ENCODE peak calls at places on chromosomes 2 and 18, in four cellular contexts. H, O, I and S are unnamed samples.

GRCh38 chr2:240248981-240249422 is 108.5 kb upstream of the OTOS start:
- DNase-seq in H (no peak), O (no peak), I (no peak), S (no peak)

GRCh38 chr18:56086786-56087185 is 498.8 kb upstream of the TCF4 start:
- DNase-seq in H (no peak), O (no peak), I (no peak), S (no peak)

GRCh38 chr2:168596881-168597280 is 140.8 kb downstream of the CERS6 start:
- DNase-seq in H (peak; percentile 16), O (no peak), I (no peak), S (no peak)

GRCh38 chr2:151878655-151879563 is 50.7 kb upstream of the ARL5A start:
- DNase-seq in H (peak; percentile 45), O (no peak), I (no peak), S (no peak)

GRCh38 chr2:237833546-237833945 is 25.9 kb upstream of the RAMP1 start:
- DNase-seq in H (peak; percentile 34), O (no peak), I (no peak), S (no peak)

GRCh38 chr2:156229724-156230362 is 102.7 kb downstream of the NR4A2 start:
- DNase-seq in H (no peak), O (no peak), I (no peak), S (no peak)

GRCh38 chr2:224190871-224191270 is 151.8 kb upstream of the SERPINE2 start:
- DNase-seq in H (peak; percentile 49), O (no peak), I (no peak), S (no peak)

GRCh38 chr2:135473567-135473966 is 57.5 kb downstream of the ZRANB3 start:
- DNase-seq in H (peak; percentile 34), O (no peak), I (no peak), S (no peak)

GRCh38 chr2:134206573-134206972 is 47.3 kb upstream of the MGAT5 start:
- DNase-seq in H (peak; percentile 78), O (peak; percentile 33), I (no peak), S (peak; percentile 83)

GRCh38 chr2:151078889-151079288 is 182.8 kb downstream of the RBM43 start:
- DNase-seq in H (no peak), O (no peak), I (no peak), S (no peak)

GRCh38 chr2:230795856-230796255 is 68.9 kb upstream of the ITM2C start:
- DNase-seq in H (peak; percentile 54), O (no peak), I (no peak), S (peak; percentile 71)

GRCh38 chr2:88549616-88550292 is 77.5 kb downstream of the EIF2AK3 start:
- DNase-seq in H (peak; percentile 21), O (no peak), I (no peak), S (no peak)

GRCh38 chr2:11750917-11751316 is 4.5 kb downstream of the LPIN1 start:
- DNase-seq in H (no peak), O (no peak), I (peak; percentile 55), S (no peak)

GRCh38 chr2:88753833-88754584 is 62.5 kb downstream of the RPIA start:
- DNase-seq in H (no peak), O (no peak), I (no peak), S (no peak)

GRCh38 chr2:240420206-240420899 is 15.1 kb upstream of the GPC1 start:
- DNase-seq in H (no peak), O (no peak), I (no peak), S (peak; percentile 40)

GRCh38 chr2:205424326-205424725 is 258.0 kb upstream of the NRP2 start:
- DNase-seq in H (no peak), O (no peak), I (no peak), S (no peak)

GRCh38 chr2:220143336-220143735 is 515.9 kb downstream of the SLC4A3 start:
- DNase-seq in H (peak; percentile 88), O (no peak), I (no peak), S (no peak)

GRCh38 chr2:71884303-71885042 is 263.2 kb downstream of the CYP26B1 start:
- DNase-seq in H (peak; percentile 61), O (no peak), I (no peak), S (no peak)

GRCh38 chr2:172640389-172640788 is 84.5 kb downstream of the PDK1 start:
- DNase-seq in H (peak; percentile 36), O (no peak), I (no peak), S (no peak)

DNA sequence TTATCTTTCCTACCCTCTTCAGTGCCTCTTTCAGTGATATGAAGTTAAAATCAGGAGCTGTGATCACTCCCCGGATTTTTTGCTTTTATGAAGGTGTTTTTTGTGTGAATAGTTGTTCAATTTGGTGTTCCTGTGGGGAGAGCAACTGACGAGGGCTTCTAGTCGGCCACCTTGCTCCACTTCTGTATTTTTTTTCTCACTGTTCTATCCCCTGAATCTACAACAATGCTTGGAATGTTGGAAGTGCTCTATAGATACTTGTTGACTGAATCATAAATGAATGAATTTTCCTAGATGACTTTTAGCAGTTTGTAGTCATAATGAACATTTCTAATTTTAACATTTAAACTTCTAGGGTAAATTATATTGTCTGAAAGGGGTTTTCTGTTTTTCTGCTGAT is 247.3 kb downstream of the ZNF385B start:
- DNase-seq in H (peak; percentile 58), O (no peak), I (no peak), S (no peak)
- H3K36me3 ChIP-seq in H (no peaks in the 10 kb centered on the region), O (no peaks in the 10 kb centered on the region), I (no peaks in the 10 kb centered on the region), S (no peaks in the 10 kb centered on the region)

DNA sequence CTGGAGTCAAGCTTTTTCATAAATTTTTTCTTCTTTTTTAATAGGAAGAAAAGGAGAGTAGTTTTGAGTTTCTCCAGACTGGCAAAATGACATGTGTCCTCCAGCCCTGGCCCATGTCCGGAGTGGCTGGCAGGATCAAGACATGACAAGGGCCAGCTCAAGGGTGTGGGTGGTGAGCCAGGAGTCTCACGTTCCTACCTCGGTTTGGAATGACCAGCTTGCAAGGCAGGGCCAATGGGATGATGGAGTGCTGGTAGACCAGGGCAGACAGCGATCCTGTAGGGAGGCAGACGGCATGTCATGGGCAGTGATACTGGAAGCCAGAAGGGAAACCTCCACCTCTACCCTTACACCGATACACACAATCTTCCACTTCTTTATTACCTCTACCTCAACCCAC is 190.6 kb downstream of the TNS1 start:
- DNase-seq in H (no peak), O (no peak), I (no peak), S (no peak)
- H3K36me3 ChIP-seq in H (peaks cover 80% of the 10 kb centered on the region), O (peaks cover 96% of the 10 kb centered on the region), I (peaks cover 13% of the 10 kb centered on the region), S (peaks cover 99% of the 10 kb centered on the region)

DNA sequence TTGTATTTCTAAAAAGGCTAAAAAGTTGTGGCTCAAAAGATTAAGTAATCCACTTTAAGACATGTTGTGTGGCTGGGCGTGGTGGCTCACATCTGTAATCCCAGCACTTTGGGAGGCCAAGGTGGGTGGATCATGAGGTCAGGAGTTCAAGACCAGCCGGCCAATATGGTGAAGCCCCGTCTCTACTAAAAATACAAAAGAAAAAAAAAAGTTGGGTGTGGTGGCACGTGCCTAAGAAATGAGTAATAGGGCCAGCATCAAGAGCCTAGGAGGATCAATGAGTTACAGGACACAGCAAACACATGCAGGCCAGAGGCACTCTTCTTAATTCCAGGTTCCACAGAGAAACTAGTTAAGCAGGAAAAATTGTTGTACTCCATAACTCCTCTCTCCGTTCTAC is 61.7 kb downstream of the PUM2 start:
- DNase-seq in H (peak; percentile 80), O (no peak), I (no peak), S (no peak)
- H3K36me3 ChIP-seq in H (peaks cover 31% of the 10 kb centered on the region), O (no peaks in the 10 kb centered on the region), I (peaks cover 43% of the 10 kb centered on the region), S (peaks cover 38% of the 10 kb centered on the region)

DNA sequence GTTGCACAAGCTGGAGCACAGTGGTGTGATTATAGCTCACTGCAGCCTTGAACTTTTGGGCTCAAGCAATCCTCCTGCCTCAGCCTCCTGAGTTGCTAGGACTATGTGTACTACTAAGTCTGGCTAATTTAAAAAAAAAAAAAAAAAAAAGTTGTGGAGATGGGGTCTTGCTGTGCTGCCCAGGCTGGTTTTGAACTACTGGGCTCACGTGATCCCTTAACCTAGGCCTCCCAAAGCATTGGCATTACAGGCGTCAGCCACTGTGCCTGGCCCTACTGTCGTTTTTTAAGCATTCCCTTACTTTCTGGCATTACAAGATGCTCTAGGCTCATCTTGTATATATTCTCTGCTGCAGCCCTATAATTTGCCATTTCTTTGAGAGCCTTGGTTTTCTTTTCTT is 88.3 kb downstream of the RAPH1 start:
- DNase-seq in H (no peak), O (no peak), I (no peak), S (no peak)
- H3K36me3 ChIP-seq in H (peaks cover 92% of the 10 kb centered on the region), O (peaks cover 12% of the 10 kb centered on the region), I (peaks cover 52% of the 10 kb centered on the region), S (peaks cover 77% of the 10 kb centered on the region)

GRCh38 chr2:121382744-121383143 is 97.7 kb upstream of the TFCP2L1 start:
- DNase-seq in H (no peak), O (no peak), I (no peak), S (no peak)

GRCh38 chr2:121375621-121376159 is 90.7 kb upstream of the TFCP2L1 start:
- DNase-seq in H (no peak), O (no peak), I (no peak), S (no peak)

GRCh38 chr2:121376851-121377250 is 91.8 kb upstream of the TFCP2L1 start:
- DNase-seq in H (peak; percentile 53), O (no peak), I (no peak), S (no peak)

GRCh38 chr2:121372756-121373353 is 87.9 kb upstream of the TFCP2L1 start:
- DNase-seq in H (no peak), O (no peak), I (no peak), S (no peak)

DNA sequence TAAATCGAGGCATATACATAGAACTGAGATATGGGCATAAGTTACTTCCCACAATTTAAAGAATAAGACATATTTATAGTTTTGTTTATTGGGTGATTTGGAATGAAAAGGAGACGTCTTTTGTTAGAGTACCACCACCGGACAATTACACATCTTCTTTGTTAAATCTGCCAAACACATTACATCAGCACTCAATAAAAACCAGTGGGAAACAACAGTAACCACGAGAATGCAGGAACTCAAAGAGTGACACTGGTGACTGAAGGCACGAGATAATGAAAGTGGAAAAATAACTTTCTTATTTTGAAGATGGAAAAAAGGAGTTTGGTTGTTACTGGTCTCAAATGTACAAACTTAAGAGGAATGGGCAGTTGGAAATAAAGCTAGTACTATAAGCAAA is 92.7 kb upstream of the TFCP2L1 start:
- DNase-seq in H (peak; percentile 30), O (no peak), I (no peak), S (no peak)
- H3K36me3 ChIP-seq in H (peaks cover 41% of the 10 kb centered on the region), O (peaks cover 35% of the 10 kb centered on the region), I (peaks cover 26% of the 10 kb centered on the region), S (peaks cover 93% of the 10 kb centered on the region)

GRCh38 chr2:36869606-36870005 is 96.7 kb downstream of the STRN start:
- DNase-seq in H (no peak), O (no peak), I (no peak), S (no peak)
- H3K36me3 ChIP-seq in H (peaks cover 31% of the 10 kb centered on the region), O (peaks cover 19% of the 10 kb centered on the region), I (peaks cover 37% of the 10 kb centered on the region), S (peaks cover 72% of the 10 kb centered on the region)

GRCh38 chr2:235876099-235876679 is 292.0 kb downstream of the GBX2 start:
- DNase-seq in H (no peak), O (no peak), I (no peak), S (no peak)

GRCh38 chr2:235879116-235879515 is 289.1 kb downstream of the GBX2 start:
- DNase-seq in H (no peak), O (no peak), I (no peak), S (no peak)

GRCh38 chr2:235877271-235877670 is 290.9 kb downstream of the GBX2 start:
- DNase-seq in H (no peak), O (no peak), I (no peak), S (no peak)
- H3K36me3 ChIP-seq in H (no peaks in the 10 kb centered on the region), O (no peaks in the 10 kb centered on the region), I (no peaks in the 10 kb centered on the region), S (no peaks in the 10 kb centered on the region)

GRCh38 chr18:3460823-3461398 is 10.9 kb downstream of the TGIF1 start:
- DNase-seq in H (no peak), O (no peak), I (no peak), S (no peak)
- H3K36me3 ChIP-seq in H (peaks cover 52% of the 10 kb centered on the region), O (peaks cover 23% of the 10 kb centered on the region), I (peaks cover 15% of the 10 kb centered on the region), S (peaks cover 53% of the 10 kb centered on the region)